ENCODE peak calls at places on chromosome 2, in seven cellular contexts. One of them, this sample, is unnamed.

GRCh38 chr2:232894251-232894650 is 24.2 kb downstream of the SNORC start:
- DNase-seq in epithelial cell of esophagus: no peak
- DNase-seq in AG09309: no peak
- DNase-seq in GM12865: no peak
- DNase-seq in CD4-positive, alpha-beta memory T cell: peak; percentile 12
- DNase-seq in left lung: peak; percentile 66
- DNase-seq in body of pancreas: no peak
- DNase-seq in this sample: no peak

GRCh38 chr2:134124047-134124753 is 129.7 kb upstream of the MGAT5 start:
- DNase-seq in body of pancreas: peak; percentile 43
- DNase-seq in left lung: no peak
- DNase-seq in epithelial cell of esophagus: no peak
- DNase-seq in GM12865: no peak
- DNase-seq in AG09309: no peak
- DNase-seq in CD4-positive, alpha-beta memory T cell: no peak
- DNase-seq in this sample: no peak

GRCh38 chr2:127096280-127096679 is 10.7 kb downstream of the BIN1 start:
- DNase-seq in epithelial cell of esophagus: no peak
- DNase-seq in CD4-positive, alpha-beta memory T cell: no peak
- DNase-seq in body of pancreas: no peak
- DNase-seq in GM12865: no peak
- DNase-seq in AG09309: no peak
- DNase-seq in left lung: peak; percentile 59
- DNase-seq in this sample: no peak

GRCh38 chr2:46306320-46306719 is 9.1 kb downstream of the EPAS1 start:
- DNase-seq in GM12865: no peak
- DNase-seq in left lung: no peak
- DNase-seq in AG09309: no peak
- DNase-seq in epithelial cell of esophagus: peak; percentile 95
- DNase-seq in body of pancreas: peak; percentile 55
- DNase-seq in CD4-positive, alpha-beta memory T cell: no peak
- DNase-seq in this sample: no peak

GRCh38 chr2:33395660-33396249 is 80.7 kb upstream of the RASGRP3 start:
- DNase-seq in CD4-positive, alpha-beta memory T cell: no peak
- DNase-seq in left lung: no peak
- DNase-seq in epithelial cell of esophagus: peak; percentile 58
- DNase-seq in body of pancreas: peak; percentile 31
- DNase-seq in AG09309: no peak
- DNase-seq in GM12865: peak; percentile 57
- DNase-seq in this sample: no peak

GRCh38 chr2:164839914-164840457 is 1.6 kb downstream of the COBLL1 start:
- DNase-seq in AG09309: no peak
- DNase-seq in GM12865: no peak
- DNase-seq in body of pancreas: peak; percentile 72
- DNase-seq in CD4-positive, alpha-beta memory T cell: no peak
- DNase-seq in left lung: no peak
- DNase-seq in epithelial cell of esophagus: peak; percentile 93
- DNase-seq in this sample: no peak

GRCh38 chr2:64063924-64064331 is 44.7 kb upstream of the VPS54 start:
- DNase-seq in GM12865: no peak
- DNase-seq in CD4-positive, alpha-beta memory T cell: no peak
- DNase-seq in AG09309: no peak
- DNase-seq in epithelial cell of esophagus: peak; percentile 82
- DNase-seq in left lung: no peak
- DNase-seq in body of pancreas: peak; percentile 71
- DNase-seq in this sample: no peak

GRCh38 chr2:234203135-234203984 is 152.9 kb downstream of the SPP2 start:
- DNase-seq in AG09309: peak; percentile 77
- DNase-seq in CD4-positive, alpha-beta memory T cell: no peak
- DNase-seq in body of pancreas: no peak
- DNase-seq in epithelial cell of esophagus: peak; percentile 98
- DNase-seq in left lung: no peak
- DNase-seq in GM12865: no peak
- DNase-seq in this sample: peak; percentile 81

GRCh38 chr2:109206569-109207145 is 77.7 kb downstream of the SH3RF3 start:
- DNase-seq in AG09309: no peak
- DNase-seq in left lung: no peak
- DNase-seq in CD4-positive, alpha-beta memory T cell: no peak
- DNase-seq in GM12865: no peak
- DNase-seq in epithelial cell of esophagus: no peak
- DNase-seq in body of pancreas: no peak
- DNase-seq in this sample: no peak

GRCh38 chr2:126793885-126794613 is 104.6 kb upstream of the TEX51 start:
- DNase-seq in CD4-positive, alpha-beta memory T cell: no peak
- DNase-seq in epithelial cell of esophagus: no peak
- DNase-seq in body of pancreas: no peak
- DNase-seq in left lung: no peak
- DNase-seq in AG09309: no peak
- DNase-seq in GM12865: no peak
- DNase-seq in this sample: no peak

GRCh38 chr2:71524476-71524875 is 71.1 kb downstream of the DYSF start:
- DNase-seq in AG09309: no peak
- DNase-seq in left lung: no peak
- DNase-seq in CD4-positive, alpha-beta memory T cell: no peak
- DNase-seq in GM12865: no peak
- DNase-seq in epithelial cell of esophagus: peak; percentile 34
- DNase-seq in body of pancreas: no peak
- DNase-seq in this sample: no peak

GRCh38 chr2:26043862-26044736 is 10.2 kb downstream of the RAB10 start:
- DNase-seq in body of pancreas: peak; percentile 57
- DNase-seq in CD4-positive, alpha-beta memory T cell: no peak
- DNase-seq in AG09309: no peak
- DNase-seq in left lung: no peak
- DNase-seq in epithelial cell of esophagus: peak; percentile 41
- DNase-seq in GM12865: peak; percentile 52
- DNase-seq in this sample: no peak

GRCh38 chr2:233801357-233802131 is 23.4 kb downstream of the MROH2A start:
- DNase-seq in CD4-positive, alpha-beta memory T cell: no peak
- DNase-seq in AG09309: no peak
- DNase-seq in body of pancreas: no peak
- DNase-seq in GM12865: peak; percentile 49
- DNase-seq in left lung: no peak
- DNase-seq in epithelial cell of esophagus: peak; percentile 36
- DNase-seq in this sample: peak; percentile 6

GRCh38 chr2:121104721-121105141 is 180.3 kb downstream of the TFCP2L1 start:
- DNase-seq in GM12865: no peak
- DNase-seq in left lung: no peak
- DNase-seq in AG09309: no peak
- DNase-seq in body of pancreas: no peak
- DNase-seq in CD4-positive, alpha-beta memory T cell: no peak
- DNase-seq in epithelial cell of esophagus: peak; percentile 18
- DNase-seq in this sample: no peak

GRCh38 chr2:191038241-191038725 is 24.3 kb upstream of the STAT1 start:
- DNase-seq in body of pancreas: no peak
- DNase-seq in epithelial cell of esophagus: peak; percentile 73
- DNase-seq in CD4-positive, alpha-beta memory T cell: peak; percentile 75
- DNase-seq in AG09309: peak; percentile 74
- DNase-seq in GM12865: peak; percentile 73
- DNase-seq in left lung: no peak
- DNase-seq in this sample: peak; percentile 82

GRCh38 chr2:27051902-27052645 is 606 bp downstream of the AGBL5 start:
- DNase-seq in body of pancreas: peak; percentile 37
- DNase-seq in CD4-positive, alpha-beta memory T cell: peak; percentile 69
- DNase-seq in GM12865: no peak
- DNase-seq in left lung: peak; percentile 89
- DNase-seq in AG09309: no peak
- DNase-seq in epithelial cell of esophagus: no peak
- DNase-seq in this sample: no peak

GRCh38 chr2:221771297-221771696 is 199.2 kb upstream of the EPHA4 start:
- DNase-seq in body of pancreas: no peak
- DNase-seq in GM12865: no peak
- DNase-seq in AG09309: no peak
- DNase-seq in left lung: no peak
- DNase-seq in epithelial cell of esophagus: no peak
- DNase-seq in CD4-positive, alpha-beta memory T cell: no peak
- DNase-seq in this sample: no peak

GRCh38 chr2:141329949-141330348 is 800.9 kb downstream of the LRP1B start:
- DNase-seq in AG09309: no peak
- DNase-seq in GM12865: no peak
- DNase-seq in epithelial cell of esophagus: no peak
- DNase-seq in left lung: no peak
- DNase-seq in CD4-positive, alpha-beta memory T cell: no peak
- DNase-seq in body of pancreas: no peak
- DNase-seq in this sample: no peak

DNA sequence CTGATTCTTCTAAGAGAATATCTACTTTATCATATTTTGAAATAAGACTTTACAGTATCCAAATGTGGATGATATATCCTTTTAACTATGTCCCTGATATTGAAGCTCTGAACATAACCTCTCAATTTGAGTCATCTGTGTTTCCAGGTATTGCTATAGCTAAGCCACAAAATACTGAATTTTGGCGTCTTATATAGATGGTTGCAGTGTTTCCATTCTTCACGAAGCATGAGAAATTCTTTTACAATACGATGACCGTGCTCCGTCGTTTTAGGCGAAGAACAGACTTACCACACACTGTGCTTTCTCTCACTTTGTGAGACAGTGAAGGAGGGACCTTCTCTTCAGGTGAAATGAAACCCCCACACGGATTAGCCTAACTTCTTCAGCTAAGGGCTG is 45.3 kb downstream of the LRRFIP1 start:
- DNase-seq in AG09309: no peak
- DNase-seq in left lung: no peak
- DNase-seq in CD4-positive, alpha-beta memory T cell: no peak
- DNase-seq in body of pancreas: no peak
- DNase-seq in GM12865: no peak
- DNase-seq in epithelial cell of esophagus: no peak
- DNase-seq in this sample: no peak
- H3K4me3 ChIP-seq in AG09309: no peak overlapping the region
- H3K4me3 ChIP-seq in left lung: peak overlapping the region; percentile 40
- H3K4me3 ChIP-seq in CD4-positive, alpha-beta memory T cell: peak overlapping the region; percentile 12
- H3K4me3 ChIP-seq in body of pancreas: no peak overlapping the region
- H3K4me3 ChIP-seq in GM12865: no peak overlapping the region
- H3K4me3 ChIP-seq in epithelial cell of esophagus: no peak overlapping the region
- H3K4me3 ChIP-seq in this sample: no peak overlapping the region

GRCh38 chr2:17518212-17519154 is at the start of gene RAD51AP2:
- DNase-seq in body of pancreas: peak; percentile 76
- DNase-seq in left lung: peak; percentile 82
- DNase-seq in GM12865: peak; percentile 87
- DNase-seq in epithelial cell of esophagus: peak; percentile 86
- DNase-seq in AG09309: peak; percentile 61
- DNase-seq in CD4-positive, alpha-beta memory T cell: peak; percentile 29
- DNase-seq in this sample: no peak
- H3K4me3 ChIP-seq in body of pancreas: peak within 1 kb of the TSS; percentile 14
- H3K4me3 ChIP-seq in left lung: peak within 1 kb of the TSS; percentile 27
- H3K4me3 ChIP-seq in GM12865: peak within 1 kb of the TSS; percentile 72
- H3K4me3 ChIP-seq in epithelial cell of esophagus: peak within 1 kb of the TSS; percentile 60
- H3K4me3 ChIP-seq in AG09309: peak within 1 kb of the TSS; percentile 63
- H3K4me3 ChIP-seq in CD4-positive, alpha-beta memory T cell: no peak within 1 kb of the TSS
- H3K4me3 ChIP-seq in this sample: peak within 1 kb of the TSS; percentile 33

GRCh38 chr2:36360063-36360462 is 4.5 kb downstream of the CRIM1 start:
- DNase-seq in GM12865: no peak
- DNase-seq in CD4-positive, alpha-beta memory T cell: no peak
- DNase-seq in AG09309: no peak
- DNase-seq in body of pancreas: no peak
- DNase-seq in epithelial cell of esophagus: peak; percentile 62
- DNase-seq in left lung: no peak
- DNase-seq in this sample: no peak

GRCh38 chr2:36361396-36361795 is 5.8 kb downstream of the CRIM1 start:
- DNase-seq in AG09309: no peak
- DNase-seq in left lung: no peak
- DNase-seq in CD4-positive, alpha-beta memory T cell: no peak
- DNase-seq in epithelial cell of esophagus: peak; percentile 55
- DNase-seq in body of pancreas: no peak
- DNase-seq in GM12865: no peak
- DNase-seq in this sample: no peak

GRCh38 chr2:36359006-36359580 is 3.5 kb downstream of the CRIM1 start:
- DNase-seq in body of pancreas: no peak
- DNase-seq in GM12865: no peak
- DNase-seq in CD4-positive, alpha-beta memory T cell: no peak
- DNase-seq in AG09309: no peak
- DNase-seq in left lung: no peak
- DNase-seq in epithelial cell of esophagus: peak; percentile 47
- DNase-seq in this sample: no peak

GRCh38 chr2:36360834-36361233 is 5.3 kb downstream of the CRIM1 start:
- DNase-seq in body of pancreas: no peak
- DNase-seq in GM12865: no peak
- DNase-seq in AG09309: no peak
- DNase-seq in left lung: no peak
- DNase-seq in CD4-positive, alpha-beta memory T cell: no peak
- DNase-seq in epithelial cell of esophagus: no peak
- DNase-seq in this sample: no peak

DNA sequence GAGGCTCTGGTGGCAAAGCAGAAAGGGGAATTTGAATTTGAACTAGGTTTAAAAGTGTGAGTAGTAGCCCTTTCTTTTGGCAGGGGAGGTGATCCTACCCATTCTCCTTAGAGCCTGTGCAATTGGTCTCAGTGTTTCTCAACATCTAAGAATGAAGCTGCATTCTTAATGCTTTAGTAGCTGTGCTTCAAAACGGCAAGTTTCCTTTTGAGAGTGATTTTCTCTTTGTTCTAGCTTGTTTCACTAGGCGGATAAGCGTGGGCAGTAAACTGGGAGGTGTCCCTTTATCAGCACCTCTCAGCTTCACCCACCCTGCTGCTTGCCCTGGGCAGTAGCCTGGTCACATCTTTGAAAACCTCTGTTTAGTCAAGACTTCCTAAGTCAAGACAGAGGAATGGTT is 6.7 kb downstream of the CRIM1 start:
- DNase-seq in body of pancreas: no peak
- DNase-seq in epithelial cell of esophagus: peak; percentile 85
- DNase-seq in left lung: no peak
- DNase-seq in GM12865: no peak
- DNase-seq in CD4-positive, alpha-beta memory T cell: no peak
- DNase-seq in AG09309: no peak
- DNase-seq in this sample: no peak
- H3K4me3 ChIP-seq in body of pancreas: no peak overlapping the region
- H3K4me3 ChIP-seq in epithelial cell of esophagus: no peak overlapping the region
- H3K4me3 ChIP-seq in left lung: no peak overlapping the region
- H3K4me3 ChIP-seq in GM12865: no peak overlapping the region
- H3K4me3 ChIP-seq in CD4-positive, alpha-beta memory T cell: no peak overlapping the region
- H3K4me3 ChIP-seq in AG09309: peak overlapping the region; percentile 10
- H3K4me3 ChIP-seq in this sample: no peak overlapping the region

GRCh38 chr2:98726172-98726725 is 4.7 kb downstream of the MGAT4A start:
- DNase-seq in left lung: no peak
- DNase-seq in CD4-positive, alpha-beta memory T cell: no peak
- DNase-seq in body of pancreas: no peak
- DNase-seq in AG09309: no peak
- DNase-seq in GM12865: no peak
- DNase-seq in epithelial cell of esophagus: no peak
- DNase-seq in this sample: no peak
- H3K4me3 ChIP-seq in left lung: no peak overlapping the region
- H3K4me3 ChIP-seq in CD4-positive, alpha-beta memory T cell: no peak overlapping the region
- H3K4me3 ChIP-seq in body of pancreas: no peak overlapping the region
- H3K4me3 ChIP-seq in AG09309: no peak overlapping the region
- H3K4me3 ChIP-seq in GM12865: no peak overlapping the region
- H3K4me3 ChIP-seq in epithelial cell of esophagus: no peak overlapping the region
- H3K4me3 ChIP-seq in this sample: no peak overlapping the region

This sample was measured in HFF-Myc.